ENCODE peak calls at places on chromosomes 5 and 9, in eight cellular contexts. One of them, this sample, is unnamed.

GRCh38 chr9:120868676-120869359 is 8.2 kb downstream of the PHF19 start:
- DNase-seq in kidney glomerular epithelial cell: peak
- DNase-seq in GM20000: peak
- DNase-seq in posterior vena cava: peak
- DNase-seq in NCI-H460: peak
- DNase-seq in stimulated activated naive CD4-positive, alpha-beta T cell: peak
- DNase-seq in KBM-7: peak
- DNase-seq in stimulated activated CD4-positive, alpha-beta T cell treated with anti-CD3 and anti-CD28 coated beads, Interleukin-1b, Interleukin-23, amount 100 ng/mL, for 24 hours: peak
- DNase-seq in this sample: peak

GRCh38 chr9:35237303-35237702 is 75.5 kb downstream of the UNC13B start:
- DNase-seq in kidney glomerular epithelial cell: no peak
- DNase-seq in GM20000: no peak
- DNase-seq in posterior vena cava: no peak
- DNase-seq in NCI-H460: no peak
- DNase-seq in stimulated activated naive CD4-positive, alpha-beta T cell: no peak
- DNase-seq in KBM-7: no peak
- DNase-seq in stimulated activated CD4-positive, alpha-beta T cell treated with anti-CD3 and anti-CD28 coated beads, Interleukin-1b, Interleukin-23, amount 100 ng/mL, for 24 hours: no peak
- DNase-seq in this sample: no peak

GRCh38 chr5:36777105-36777757 is 99.3 kb upstream of the NIPBL start:
- DNase-seq in kidney glomerular epithelial cell: no peak
- DNase-seq in GM20000: peak
- DNase-seq in posterior vena cava: no peak
- DNase-seq in NCI-H460: peak
- DNase-seq in stimulated activated naive CD4-positive, alpha-beta T cell: no peak
- DNase-seq in KBM-7: peak
- DNase-seq in stimulated activated CD4-positive, alpha-beta T cell treated with anti-CD3 and anti-CD28 coated beads, Interleukin-1b, Interleukin-23, amount 100 ng/mL, for 24 hours: no peak
- DNase-seq in this sample: no peak

GRCh38 chr9:85114799-85115198 is 445.3 kb downstream of the NTRK2 start:
- DNase-seq in kidney glomerular epithelial cell: no peak
- DNase-seq in GM20000: peak
- DNase-seq in posterior vena cava: no peak
- DNase-seq in NCI-H460: peak
- DNase-seq in stimulated activated naive CD4-positive, alpha-beta T cell: no peak
- DNase-seq in KBM-7: no peak
- DNase-seq in stimulated activated CD4-positive, alpha-beta T cell treated with anti-CD3 and anti-CD28 coated beads, Interleukin-1b, Interleukin-23, amount 100 ng/mL, for 24 hours: no peak
- DNase-seq in this sample: no peak

GRCh38 chr5:142072488-142072887 is 36.1 kb upstream of the NDFIP1 start:
- DNase-seq in kidney glomerular epithelial cell: no peak
- DNase-seq in GM20000: no peak
- DNase-seq in posterior vena cava: no peak
- DNase-seq in NCI-H460: no peak
- DNase-seq in stimulated activated naive CD4-positive, alpha-beta T cell: no peak
- DNase-seq in KBM-7: peak
- DNase-seq in stimulated activated CD4-positive, alpha-beta T cell treated with anti-CD3 and anti-CD28 coated beads, Interleukin-1b, Interleukin-23, amount 100 ng/mL, for 24 hours: no peak
- DNase-seq in this sample: no peak

GRCh38 chr9:12633016-12633765 is 60.0 kb upstream of the TYRP1 start:
- DNase-seq in kidney glomerular epithelial cell: peak
- DNase-seq in GM20000: no peak
- DNase-seq in posterior vena cava: no peak
- DNase-seq in NCI-H460: no peak
- DNase-seq in stimulated activated naive CD4-positive, alpha-beta T cell: no peak
- DNase-seq in KBM-7: no peak
- DNase-seq in stimulated activated CD4-positive, alpha-beta T cell treated with anti-CD3 and anti-CD28 coated beads, Interleukin-1b, Interleukin-23, amount 100 ng/mL, for 24 hours: no peak
- DNase-seq in this sample: no peak

GRCh38 chr5:123722451-123722850 is 210.5 kb downstream of the CSNK1G3 start:
- DNase-seq in kidney glomerular epithelial cell: no peak
- DNase-seq in GM20000: no peak
- DNase-seq in posterior vena cava: no peak
- DNase-seq in NCI-H460: no peak
- DNase-seq in stimulated activated naive CD4-positive, alpha-beta T cell: no peak
- DNase-seq in KBM-7: no peak
- DNase-seq in stimulated activated CD4-positive, alpha-beta T cell treated with anti-CD3 and anti-CD28 coated beads, Interleukin-1b, Interleukin-23, amount 100 ng/mL, for 24 hours: no peak
- DNase-seq in this sample: no peak

GRCh38 chr9:114282926-114283325 is 40.0 kb upstream of the ORM1 start:
- DNase-seq in kidney glomerular epithelial cell: no peak
- DNase-seq in GM20000: no peak
- DNase-seq in posterior vena cava: peak
- DNase-seq in NCI-H460: peak
- DNase-seq in stimulated activated naive CD4-positive, alpha-beta T cell: no peak
- DNase-seq in KBM-7: no peak
- DNase-seq in stimulated activated CD4-positive, alpha-beta T cell treated with anti-CD3 and anti-CD28 coated beads, Interleukin-1b, Interleukin-23, amount 100 ng/mL, for 24 hours: no peak
- DNase-seq in this sample: peak

GRCh38 chr5:146860213-146860891 is 18.2 kb downstream of the PPP2R2B start:
- DNase-seq in kidney glomerular epithelial cell: peak
- DNase-seq in GM20000: no peak
- DNase-seq in posterior vena cava: no peak
- DNase-seq in NCI-H460: no peak
- DNase-seq in stimulated activated naive CD4-positive, alpha-beta T cell: no peak
- DNase-seq in KBM-7: no peak
- DNase-seq in stimulated activated CD4-positive, alpha-beta T cell treated with anti-CD3 and anti-CD28 coated beads, Interleukin-1b, Interleukin-23, amount 100 ng/mL, for 24 hours: no peak
- DNase-seq in this sample: no peak

GRCh38 chr5:170612256-170612656 is 108.4 kb downstream of the KCNIP1 start:
- DNase-seq in kidney glomerular epithelial cell: no peak
- DNase-seq in GM20000: no peak
- DNase-seq in posterior vena cava: no peak
- DNase-seq in NCI-H460: no peak
- DNase-seq in stimulated activated naive CD4-positive, alpha-beta T cell: no peak
- DNase-seq in KBM-7: no peak
- DNase-seq in stimulated activated CD4-positive, alpha-beta T cell treated with anti-CD3 and anti-CD28 coated beads, Interleukin-1b, Interleukin-23, amount 100 ng/mL, for 24 hours: no peak
- DNase-seq in this sample: no peak